ENCODE peak calls at places on chromosomes 4 and X, in eight cellular contexts. Y is brain microvascular endothelial cell; F is GM23248; Z is naive thymus-derived CD4-positive, alpha-beta T cell; X is fibroblast of lung; O is suprapubic skin; U is fibroblast of mammary gland; D is MM.1S. R is an unnamed sample.

GRCh38 chrX:64152857-64153256 is 52.7 kb downstream of the AMER1 start:
- DNase-seq in D (no peak), U (no peak), Z (no peak), X (no peak), F (no peak), Y (no peak), O (no peak), R (no peak)

GRCh38 chrX:107701493-107702121 is 73.3 kb downstream of the PRPS1 start:
- DNase-seq in X (no peak), Y (no peak), Z (no peak), D (no peak), O (peak), U (no peak), F (no peak), R (no peak)

GRCh38 chr4:7815562-7815961 is 124.1 kb downstream of the AFAP1 start:
- DNase-seq in X (peak), Z (no peak), D (no peak), Y (peak), O (no peak), U (peak), F (peak), R (peak)

GRCh38 chr4:185219551-185220344 is 10.3 kb downstream of the SNX25 start:
- DNase-seq in D (no peak), X (peak), O (no peak), U (peak), Y (peak), Z (no peak), F (peak), R (peak)

GRCh38 chr4:127145001-127145400 is 487.8 kb upstream of the INTU start:
- DNase-seq in F (no peak), Y (no peak), X (no peak), O (no peak), U (no peak), D (no peak), Z (no peak), R (no peak)

GRCh38 chrX:153491351-153492152 is 3.2 kb upstream of the BGN start:
- DNase-seq in U (no peak), F (no peak), Z (no peak), O (no peak), X (no peak), D (no peak), Y (no peak), R (no peak)

GRCh38 chr4:132227349-132228165 is 921.5 kb upstream of the PCDH10 start:
- DNase-seq in O (no peak), Z (no peak), X (peak), F (peak), U (peak), D (no peak), Y (peak), R (peak)

GRCh38 chr4:21413807-21414370 is 534.7 kb downstream of the KCNIP4 start:
- DNase-seq in X (no peak), U (no peak), O (no peak), Y (no peak), D (peak), Z (no peak), F (no peak), R (no peak)

GRCh38 chr4:41611881-41612871 is 74.2 kb downstream of the LIMCH1 start:
- DNase-seq in Y (no peak), X (peak), F (peak), D (no peak), Z (no peak), U (no peak), O (no peak), R (peak)

GRCh38 chr4:73066928-73067327 is 2.6 kb downstream of the COX18 start:
- DNase-seq in O (no peak), Z (peak), F (no peak), D (peak), X (no peak), U (no peak), Y (no peak), R (no peak)

GRCh38 chr4:85005865-85006377 is 39.4 kb upstream of the WDFY3 start:
- DNase-seq in Z (no peak), U (peak), Y (peak), F (peak), D (no peak), X (peak), O (no peak), R (peak)

GRCh38 chr4:163748474-163748873 is 254.0 kb downstream of the TMA16 start:
- DNase-seq in F (peak), Y (peak), U (peak), O (no peak), X (peak), Z (no peak), D (no peak), R (no peak)

GRCh38 chr4:11623726-11624037 is 195.0 kb upstream of the HS3ST1 start:
- DNase-seq in Z (no peak), O (no peak), U (no peak), X (no peak), F (no peak), D (peak), Y (no peak), R (peak)

GRCh38 chr4:170090667-170091052 is 904 bp upstream of the AADAT start:
- DNase-seq in F (peak), D (no peak), O (no peak), U (no peak), Y (no peak), X (peak), Z (no peak), R (peak)

GRCh38 chr4:87896020-87896621 is 63.4 kb downstream of the MEPE start:
- DNase-seq in Z (no peak), Y (peak), X (peak), D (no peak), O (no peak), U (peak), F (peak), R (peak)

GRCh38 chrX:79604364-79604763 is 237.2 kb upstream of the ITM2A start:
- DNase-seq in O (no peak), X (no peak), D (no peak), U (no peak), Z (no peak), F (no peak), Y (no peak), R (no peak)

GRCh38 chrX:43693602-43694406 is 37.7 kb downstream of the MAOA start:
- DNase-seq in O (no peak), U (peak), D (no peak), Y (no peak), Z (no peak), F (no peak), X (peak), R (no peak)

GRCh38 chr4:183987987-183988392 is 82.9 kb downstream of the STOX2 start:
- DNase-seq in Z (no peak), F (peak), X (peak), O (peak), Y (peak), D (no peak), U (peak), R (peak)

GRCh38 chr4:107913283-107913899 is 18.0 kb upstream of the CYP2U1 start:
- DNase-seq in O (no peak), F (peak), D (peak), Z (peak), X (peak), Y (peak), U (peak), R (peak)

GRCh38 chr4:182764642-182765041 is 152.5 kb downstream of the DCTD start:
- DNase-seq in X (no peak), O (no peak), F (no peak), U (no peak), D (no peak), Z (no peak), Y (no peak), R (no peak)
- H3K4me3 ChIP-seq in X (no peak), O (no peak), F (no peak), U (no peak), D (no peak), Z (no peak), Y (no peak), R (no peak)

GRCh38 chr4:6779667-6780565 is 2.6 kb upstream of the KIAA0232 start:
- DNase-seq in X (peak), F (peak), O (no peak), D (no peak), Z (no peak), Y (no peak), U (peak), R (peak)

GRCh38 chr4:6781113-6781512 is 1.4 kb upstream of the KIAA0232 start:
- DNase-seq in F (no peak), D (no peak), U (no peak), O (no peak), X (no peak), Y (no peak), Z (no peak), R (no peak)

GRCh38 chr4:6782846-6783110 is 251 bp downstream of the KIAA0232 start:
- DNase-seq in F (no peak), Y (no peak), Z (no peak), O (no peak), X (no peak), U (no peak), D (no peak), R (no peak)

GRCh38 chr4:6782147-6782845 is at the start of gene KIAA0232:
- DNase-seq in X (peak), Y (peak), F (peak), Z (peak), U (peak), D (peak), O (peak), R (peak)

GRCh38 chr4:6781561-6781960 is 966 bp upstream of the KIAA0232 start:
- DNase-seq in U (no peak), Y (no peak), D (no peak), Z (no peak), X (no peak), O (no peak), F (no peak), R (no peak)
- H3K4me3 ChIP-seq in U (peak), Y (no peak), D (peak), Z (peak), X (no peak), O (peak), F (peak), R (no peak)

GRCh38 chr4:118835896-118836762 is at the start of gene SEC24D:
- DNase-seq in F (peak), D (peak), Y (peak), X (peak), O (peak), Z (peak), U (peak), R (peak)

GRCh38 chr4:118839221-118839927 is 3.4 kb upstream of the SEC24D start:
- DNase-seq in D (no peak), X (no peak), F (no peak), O (no peak), Y (no peak), Z (no peak), U (no peak), R (no peak)

GRCh38 chr4:118834960-118835895 is 698 bp downstream of the SEC24D start:
- DNase-seq in U (peak), F (peak), Z (peak), X (peak), Y (peak), O (peak), D (peak), R (peak)

GRCh38 chr4:118834070-118834469 is 1.9 kb downstream of the SEC24D start:
- DNase-seq in X (peak), D (no peak), O (no peak), F (no peak), Y (no peak), Z (no peak), U (no peak), R (peak)

GRCh38 chr4:118836763-118837507 is 1.0 kb upstream of the SEC24D start:
- DNase-seq in U (no peak), F (no peak), O (no peak), Y (no peak), Z (no peak), X (no peak), D (no peak), R (no peak)
- H3K4me3 ChIP-seq in U (peak), F (peak), O (peak), Y (peak), Z (peak), X (peak), D (peak), R (peak)

DNA sequence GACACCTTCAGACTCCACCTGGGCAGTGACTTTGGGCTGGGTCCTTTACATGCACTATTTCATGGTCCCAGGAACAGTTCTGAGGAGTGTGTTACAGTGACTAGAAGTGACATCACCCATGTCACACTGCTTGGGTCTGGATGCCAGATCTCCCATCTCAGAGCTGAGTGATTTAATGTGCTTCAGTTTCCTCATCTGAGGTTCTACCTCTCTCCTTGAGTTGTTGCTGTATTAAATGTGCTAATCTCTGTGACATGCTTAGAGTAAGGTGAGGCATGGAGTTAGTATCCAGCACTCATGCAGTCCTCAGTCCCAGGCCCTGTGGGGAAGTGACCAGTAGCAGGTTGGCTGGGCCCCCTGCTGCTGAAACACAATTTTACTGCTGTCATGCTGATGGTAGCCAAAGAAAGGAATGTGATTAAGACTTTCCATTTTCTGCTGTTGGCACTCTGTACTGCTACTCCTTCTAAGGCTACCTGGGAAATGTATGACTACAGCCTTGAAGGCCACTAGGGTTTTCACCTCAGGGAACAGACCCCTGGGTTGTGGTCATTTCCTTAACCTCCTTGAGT is 639.6 kb downstream of the MID1IP1 start:
- DNase-seq in F (no peak), O (no peak), D (peak), X (no peak), U (no peak), Z (no peak), Y (no peak), R (no peak)
- H3K4me3 ChIP-seq in F (no peak), O (no peak), D (peak), X (no peak), U (no peak), Z (no peak), Y (no peak), R (no peak)

GRCh38 chr4:15011166-15011565 is 8.9 kb downstream of the CPEB2 start:
- DNase-seq in Z (no peak), Y (no peak), U (no peak), O (no peak), F (no peak), D (no peak), X (no peak), R (no peak)
- H3K4me3 ChIP-seq in Z (no peak), Y (no peak), U (no peak), O (no peak), F (no peak), D (no peak), X (no peak), R (no peak)

GRCh38 chrX:48071986-48072605 is 656 bp upstream of the ZNF630 start:
- DNase-seq in F (no peak), D (no peak), O (no peak), U (no peak), X (no peak), Y (no peak), Z (no peak), R (no peak)
- H3K4me3 ChIP-seq in F (peak), D (peak), O (peak), U (peak), X (no peak), Y (peak), Z (peak), R (peak)

GRCh38 chr4:174134361-174134760 is 149.1 kb downstream of the FBXO8 start:
- DNase-seq in X (no peak), O (no peak), U (no peak), F (peak), D (no peak), Y (no peak), Z (no peak), R (peak)
- H3K4me3 ChIP-seq in X (no peak), O (peak), U (no peak), F (peak), D (no peak), Y (no peak), Z (no peak), R (peak)

DNA sequence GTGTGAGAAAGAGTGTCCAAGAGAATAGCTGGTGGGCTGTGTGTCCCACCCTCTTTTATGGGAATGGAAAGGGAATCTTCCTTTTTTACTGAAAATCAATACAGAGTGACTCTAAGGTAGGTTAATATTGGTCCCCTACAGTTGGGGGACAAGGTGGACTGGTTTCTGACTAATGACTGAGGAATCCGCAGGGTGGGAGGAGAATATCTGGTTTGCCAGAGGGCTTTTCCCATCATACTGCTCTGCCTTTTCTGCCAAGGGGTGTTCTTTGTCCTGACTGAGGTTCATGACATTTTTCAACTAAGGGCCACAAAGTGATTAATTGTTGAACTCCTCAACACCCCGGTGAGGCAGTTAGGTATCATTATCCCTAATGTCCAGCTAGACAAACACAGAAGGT is 261.6 kb downstream of the SPATA18 start:
- DNase-seq in O (no peak), U (no peak), Y (no peak), D (no peak), X (no peak), Z (no peak), F (no peak), R (no peak)
- H3K4me3 ChIP-seq in O (no peak), U (no peak), Y (no peak), D (no peak), X (no peak), Z (no peak), F (no peak), R (no peak)